ENCODE peak calls at places on chromosomes 4 and X, in six cellular contexts. M, C, S, B, V and H are unnamed samples.

GRCh38 chr4:16253127-16253960 is 27.1 kb upstream of the TAPT1 start:
- DNase-seq in M (no peak), C (peak; percentile 88), S (peak; percentile 59), B (no peak), V (no peak), H (no peak)

GRCh38 chrX:22575161-22575845 is 302.6 kb downstream of the CBLL2 start:
- DNase-seq in M (no peak), C (peak; percentile 26), S (no peak), B (no peak), V (no peak), H (no peak)

GRCh38 chr4:2494992-2495391 is 26.1 kb downstream of the RNF4 start:
- DNase-seq in M (no peak), C (no peak), S (no peak), B (no peak), V (no peak), H (no peak)

GRCh38 chr4:178387756-178388155 is 945.5 kb upstream of the AGA start:
- DNase-seq in M (no peak), C (peak; percentile 1), S (no peak), B (no peak), V (no peak), H (no peak)

GRCh38 chr4:98609946-98610345 is 48.5 kb downstream of the TSPAN5 start:
- DNase-seq in M (no peak), C (peak; percentile 45), S (no peak), B (peak; percentile 50), V (no peak), H (no peak)

GRCh38 chr4:145093638-145094037 is 4.4 kb downstream of the ANAPC10 start:
- DNase-seq in M (no peak), C (no peak), S (no peak), B (no peak), V (no peak), H (no peak)

GRCh38 chr4:186829740-186830449 is 106.2 kb upstream of the FAT1 start:
- DNase-seq in M (no peak), C (peak; percentile 98), S (peak; percentile 92), B (no peak), V (no peak), H (no peak)

GRCh38 chr4:107825072-107825789 is 499 bp downstream of the SGMS2 start:
- DNase-seq in M (peak; percentile 63), C (peak; percentile 39), S (peak; percentile 64), B (peak; percentile 58), V (peak; percentile 48), H (peak; percentile 41)

GRCh38 chr4:76949293-76950051 is at the start of gene SEPTIN11:
- DNase-seq in M (peak; percentile 90), C (peak; percentile 93), S (peak; percentile 96), B (peak; percentile 98), V (peak; percentile 89), H (peak; percentile 93)

GRCh38 chr4:126172126-126172525 is 857.4 kb downstream of the FAT4 start:
- DNase-seq in M (no peak), C (no peak), S (no peak), B (no peak), V (no peak), H (no peak)

GRCh38 chr4:47913858-47914218 is 545 bp downstream of the NFXL1 start:
- DNase-seq in M (peak; percentile 73), C (no peak), S (peak; percentile 26), B (peak; percentile 73), V (peak; percentile 59), H (no peak)

GRCh38 chr4:124067031-124067430 is 645.5 kb downstream of the ANKRD50 start:
- DNase-seq in M (no peak), C (peak; percentile 41), S (no peak), B (no peak), V (no peak), H (no peak)

GRCh38 chr4:171814545-171814944 is 1.3 kb downstream of the GALNTL6 start:
- DNase-seq in M (no peak), C (no peak), S (peak; percentile 2), B (peak; percentile 5), V (no peak), H (no peak)

DNA sequence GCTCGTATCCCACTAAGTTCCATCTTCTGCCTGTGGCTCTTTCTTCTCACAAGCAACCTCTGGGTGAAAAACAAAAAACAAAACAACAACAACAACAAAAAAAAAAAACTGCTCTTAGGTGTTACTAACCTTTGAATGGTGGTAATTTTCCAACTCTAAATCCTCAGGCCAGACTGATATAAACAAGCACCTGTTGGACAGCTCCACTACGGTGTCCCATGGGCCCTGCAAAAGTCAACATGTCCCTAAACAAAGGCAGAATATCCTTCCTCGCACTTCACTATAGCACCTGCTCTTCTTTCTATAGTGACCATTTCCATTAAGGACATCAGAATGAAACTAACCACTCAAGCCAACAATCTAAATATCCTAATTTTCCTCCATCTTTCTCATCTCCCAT is 54.6 kb upstream of the PARM1 start:
- DNase-seq in M (no peak), C (no peak), S (no peak), B (no peak), V (no peak), H (no peak)
- H3K18ac ChIP-seq in M (no peak overlapping the region), C (no peak overlapping the region), S (no peak overlapping the region), B (no peak overlapping the region), V (no peak overlapping the region), H (no peak overlapping the region)

GRCh38 chrX:79167437-79167836 is 22.9 kb downstream of the GPR174 start:
- DNase-seq in M (no peak), C (no peak), S (no peak), B (no peak), V (no peak), H (no peak)

GRCh38 chrX:79170632-79171031 is 26.1 kb downstream of the GPR174 start:
- DNase-seq in M (no peak), C (no peak), S (no peak), B (no peak), V (no peak), H (no peak)

GRCh38 chrX:79174949-79175644 is 30.6 kb downstream of the GPR174 start:
- DNase-seq in M (no peak), C (no peak), S (no peak), B (no peak), V (no peak), H (no peak)

GRCh38 chrX:79169484-79169883 is 25.0 kb downstream of the GPR174 start:
- DNase-seq in M (no peak), C (no peak), S (no peak), B (no peak), V (no peak), H (no peak)
- H3K18ac ChIP-seq in M (no peak overlapping the region), C (no peak overlapping the region), S (no peak overlapping the region), B (no peak overlapping the region), V (no peak overlapping the region), H (no peak overlapping the region)

GRCh38 chr4:10085386-10085785 is 31.2 kb downstream of the WDR1 start:
- DNase-seq in M (no peak), C (no peak), S (no peak), B (no peak), V (no peak), H (no peak)

GRCh38 chr4:10086506-10087120 is 30.0 kb downstream of the WDR1 start:
- DNase-seq in M (no peak), C (no peak), S (no peak), B (no peak), V (no peak), H (no peak)

GRCh38 chr4:10088135-10089010 is 28.2 kb downstream of the WDR1 start:
- DNase-seq in M (no peak), C (no peak), S (no peak), B (no peak), V (no peak), H (no peak)

GRCh38 chr4:10085828-10086505 is 30.6 kb downstream of the WDR1 start:
- DNase-seq in M (no peak), C (no peak), S (no peak), B (no peak), V (no peak), H (no peak)

GRCh38 chr4:10087152-10087791 is 29.3 kb downstream of the WDR1 start:
- DNase-seq in M (no peak), C (no peak), S (no peak), B (no peak), V (no peak), H (no peak)
- H3K18ac ChIP-seq in M (no peak overlapping the region), C (no peak overlapping the region), S (no peak overlapping the region), B (no peak overlapping the region), V (no peak overlapping the region), H (no peak overlapping the region)

DNA sequence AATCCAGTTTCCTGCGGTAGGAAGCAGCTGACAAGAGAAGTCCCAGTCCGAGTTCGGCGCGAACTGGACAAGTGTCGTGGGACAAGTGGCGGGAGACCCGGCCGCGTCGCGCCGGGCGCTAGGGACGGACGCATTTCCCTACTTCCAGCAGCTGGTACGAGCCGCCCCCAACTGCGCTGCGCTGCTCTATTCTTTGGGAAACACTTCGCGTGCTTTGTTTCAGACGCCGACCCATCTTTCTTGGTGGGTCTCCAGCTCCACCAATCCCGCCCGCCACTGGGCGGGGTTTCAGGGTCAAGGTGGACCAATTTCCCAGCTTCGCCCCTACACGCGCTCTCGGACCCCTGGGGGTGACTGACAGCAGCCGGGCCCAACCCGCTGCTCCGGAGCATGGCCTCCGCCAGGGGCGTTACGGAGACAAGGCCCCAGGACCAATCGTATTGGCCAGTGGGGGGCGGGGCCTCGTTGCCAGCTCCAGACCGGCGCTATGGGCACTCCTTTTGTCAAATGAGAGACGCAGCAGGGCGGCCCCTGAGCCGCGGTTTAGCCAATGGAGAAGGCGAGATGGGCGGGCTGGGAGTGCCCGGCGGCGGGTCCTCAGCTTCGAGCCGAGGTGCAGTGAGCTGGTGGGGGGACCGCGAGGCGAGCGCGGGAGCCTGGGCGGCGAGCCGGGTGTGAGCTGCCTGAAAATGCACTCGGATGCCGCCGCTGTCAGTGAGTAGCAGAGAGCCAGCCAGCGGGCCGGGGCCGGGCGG is at the start of gene DCUN1D4:
- DNase-seq in M (peak; percentile 98), C (peak; percentile 99), S (peak; percentile 100), B (peak; percentile 100), V (peak; percentile 100), H (peak; percentile 99)
- H3K18ac ChIP-seq in M (no peak within 1 kb of the TSS), C (peak within 1 kb of the TSS; percentile 83), S (peak within 1 kb of the TSS; percentile 89), B (peak within 1 kb of the TSS; percentile 96), V (peak within 1 kb of the TSS; percentile 37), H (peak within 1 kb of the TSS; percentile 97)

GRCh38 chrX:130081421-130082045 is 28.8 kb downstream of the ELF4 start:
- DNase-seq in M (no peak), C (no peak), S (no peak), B (no peak), V (no peak), H (no peak)
- H3K18ac ChIP-seq in M (no peak overlapping the region), C (no peak overlapping the region), S (no peak overlapping the region), B (no peak overlapping the region), V (no peak overlapping the region), H (no peak overlapping the region)

DNA sequence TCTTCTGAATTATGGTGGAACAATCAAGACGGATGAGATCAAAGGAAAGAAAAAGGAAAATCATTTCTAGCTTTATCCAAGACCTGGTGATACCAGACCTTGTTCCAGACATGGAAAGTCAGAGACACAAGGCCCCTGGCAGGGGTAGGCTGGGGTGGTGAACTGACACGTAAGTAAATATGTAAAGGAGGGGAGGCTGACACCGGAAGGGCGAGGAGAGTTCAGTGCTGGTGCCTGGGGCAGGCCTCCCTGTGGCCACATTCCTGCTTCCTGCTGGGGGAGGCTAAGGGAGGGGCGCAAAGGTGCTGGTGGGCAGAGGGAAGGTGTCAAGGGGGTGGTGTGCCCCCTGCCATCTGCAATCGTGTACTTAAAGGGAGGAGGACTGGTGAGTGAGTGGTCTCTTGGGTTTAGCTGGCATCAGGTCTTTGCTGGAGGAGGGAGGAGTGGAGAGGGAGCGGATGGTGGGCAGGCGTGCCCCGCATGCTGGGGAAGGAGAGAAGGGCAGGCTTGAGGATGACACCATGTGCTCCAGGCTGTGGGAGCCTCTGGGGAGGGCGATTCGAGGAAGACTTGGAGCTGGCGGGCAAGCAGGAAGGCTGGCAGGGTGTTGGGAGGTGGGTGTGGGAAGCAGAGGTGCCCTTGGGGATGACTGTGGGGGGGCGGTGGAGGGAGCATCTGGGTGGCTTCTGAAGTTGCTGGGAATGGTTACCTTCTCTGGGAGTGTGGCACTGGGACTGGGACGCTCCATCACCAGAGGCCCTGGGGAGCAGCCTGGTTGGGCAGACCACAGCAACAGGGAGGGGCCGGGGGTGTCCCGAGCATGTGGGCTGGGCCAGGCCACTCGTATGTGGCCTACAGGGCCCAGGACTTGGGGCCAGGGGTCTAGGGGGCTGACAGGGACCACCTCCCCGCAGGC is 30.6 kb upstream of the AFAP1 start:
- DNase-seq in M (no peak), C (peak; percentile 58), S (peak; percentile 70), B (peak; percentile 82), V (no peak), H (no peak)
- H3K18ac ChIP-seq in M (peak overlapping the region; percentile 90), C (peak overlapping the region; percentile 82), S (peak overlapping the region; percentile 99), B (peak overlapping the region; percentile 5), V (no peak overlapping the region), H (peak overlapping the region; percentile 93)